ENCODE peak calls at places on chromosomes 6 and 20, in six cellular contexts. One of them, this sample, is unnamed.

GRCh38 chr6:70955441-70956190 is 1.2 kb downstream of the B3GAT2 start:
- DNase-seq in PC-9: peak; percentile 79
- DNase-seq in fibroblast of lung: peak; percentile 66
- DNase-seq in endothelial cell of umbilical vein: peak; percentile 65
- DNase-seq in astrocyte: peak; percentile 49
- DNase-seq in H1: peak; percentile 99
- DNase-seq in this sample: peak; percentile 66

GRCh38 chr6:157761331-157761921 is 61.6 kb upstream of the SNX9 start:
- DNase-seq in PC-9: no peak
- DNase-seq in fibroblast of lung: peak; percentile 83
- DNase-seq in endothelial cell of umbilical vein: no peak
- DNase-seq in astrocyte: peak; percentile 89
- DNase-seq in H1: no peak
- DNase-seq in this sample: peak; percentile 69

GRCh38 chr20:19265646-19266374 is 53.4 kb downstream of the SLC24A3 start:
- DNase-seq in PC-9: no peak
- DNase-seq in fibroblast of lung: no peak
- DNase-seq in endothelial cell of umbilical vein: no peak
- DNase-seq in astrocyte: no peak
- DNase-seq in H1: peak; percentile 81
- DNase-seq in this sample: no peak

GRCh38 chr6:53986165-53986720 is 125.0 kb upstream of the MLIP start:
- DNase-seq in PC-9: peak; percentile 43
- DNase-seq in fibroblast of lung: peak; percentile 80
- DNase-seq in endothelial cell of umbilical vein: peak; percentile 75
- DNase-seq in astrocyte: peak; percentile 50
- DNase-seq in H1: no peak
- DNase-seq in this sample: peak; percentile 39

GRCh38 chr6:15615837-15616236 is 47.0 kb downstream of the DTNBP1 start:
- DNase-seq in PC-9: no peak
- DNase-seq in fibroblast of lung: no peak
- DNase-seq in endothelial cell of umbilical vein: no peak
- DNase-seq in astrocyte: no peak
- DNase-seq in H1: no peak
- DNase-seq in this sample: no peak

GRCh38 chr6:113696960-113697359 is 160.2 kb upstream of the MARCKS start:
- DNase-seq in PC-9: no peak
- DNase-seq in fibroblast of lung: no peak
- DNase-seq in endothelial cell of umbilical vein: no peak
- DNase-seq in astrocyte: no peak
- DNase-seq in H1: no peak
- DNase-seq in this sample: peak; percentile 37

GRCh38 chr20:37090357-37090871 is 5.4 kb downstream of the RBL1 start:
- DNase-seq in PC-9: no peak
- DNase-seq in fibroblast of lung: no peak
- DNase-seq in endothelial cell of umbilical vein: no peak
- DNase-seq in astrocyte: no peak
- DNase-seq in H1: no peak
- DNase-seq in this sample: no peak

GRCh38 chr6:48087448-48087847 is 23.5 kb downstream of the PTCHD4 start:
- DNase-seq in PC-9: no peak
- DNase-seq in fibroblast of lung: peak; percentile 74
- DNase-seq in endothelial cell of umbilical vein: peak; percentile 56
- DNase-seq in astrocyte: no peak
- DNase-seq in H1: no peak
- DNase-seq in this sample: no peak

GRCh38 chr6:14861491-14861943 is 384.4 kb upstream of the JARID2 start:
- DNase-seq in PC-9: no peak
- DNase-seq in fibroblast of lung: no peak
- DNase-seq in endothelial cell of umbilical vein: no peak
- DNase-seq in astrocyte: no peak
- DNase-seq in H1: peak; percentile 62
- DNase-seq in this sample: no peak

GRCh38 chr6:166515072-166515810 is 71.2 kb downstream of the RAMACL start:
- DNase-seq in PC-9: peak; percentile 45
- DNase-seq in fibroblast of lung: peak; percentile 82
- DNase-seq in endothelial cell of umbilical vein: peak; percentile 56
- DNase-seq in astrocyte: peak; percentile 77
- DNase-seq in H1: no peak
- DNase-seq in this sample: peak; percentile 80

GRCh38 chr20:64160118-64160517 is 4.1 kb upstream of the MYT1 start:
- DNase-seq in PC-9: no peak
- DNase-seq in fibroblast of lung: no peak
- DNase-seq in endothelial cell of umbilical vein: no peak
- DNase-seq in astrocyte: no peak
- DNase-seq in H1: no peak
- DNase-seq in this sample: no peak

GRCh38 chr6:13814938-13815575 is 700 bp upstream of the MCUR1 start:
- DNase-seq in PC-9: no peak
- DNase-seq in fibroblast of lung: peak; percentile 11
- DNase-seq in endothelial cell of umbilical vein: peak; percentile 27
- DNase-seq in astrocyte: no peak
- DNase-seq in H1: no peak
- DNase-seq in this sample: peak; percentile 26

GRCh38 chr6:12138377-12138776 is 126.3 kb downstream of the HIVEP1 start:
- DNase-seq in PC-9: no peak
- DNase-seq in fibroblast of lung: no peak
- DNase-seq in endothelial cell of umbilical vein: no peak
- DNase-seq in astrocyte: no peak
- DNase-seq in H1: no peak
- DNase-seq in this sample: no peak

GRCh38 chr6:25041676-25042598 is 106.2 kb upstream of the RIPOR2 start:
- DNase-seq in PC-9: no peak
- DNase-seq in fibroblast of lung: no peak
- DNase-seq in endothelial cell of umbilical vein: no peak
- DNase-seq in astrocyte: no peak
- DNase-seq in H1: no peak
- DNase-seq in this sample: no peak

GRCh38 chr20:36491901-36492617 is 49.3 kb upstream of the MYL9 start:
- DNase-seq in PC-9: no peak
- DNase-seq in fibroblast of lung: no peak
- DNase-seq in endothelial cell of umbilical vein: peak; percentile 39
- DNase-seq in astrocyte: no peak
- DNase-seq in H1: no peak
- DNase-seq in this sample: peak; percentile 75

GRCh38 chr6:80771941-80772340 is 665.5 kb downstream of the BCKDHB start:
- DNase-seq in PC-9: peak; percentile 1
- DNase-seq in fibroblast of lung: peak; percentile 51
- DNase-seq in endothelial cell of umbilical vein: peak; percentile 18
- DNase-seq in astrocyte: peak; percentile 39
- DNase-seq in H1: peak; percentile 46
- DNase-seq in this sample: peak; percentile 24

GRCh38 chr6:51541847-51542246 is 545.6 kb downstream of the PKHD1 start:
- DNase-seq in PC-9: no peak
- DNase-seq in fibroblast of lung: no peak
- DNase-seq in endothelial cell of umbilical vein: no peak
- DNase-seq in astrocyte: no peak
- DNase-seq in H1: no peak
- DNase-seq in this sample: peak; percentile 14

GRCh38 chr6:129184324-129184723 is 301.4 kb downstream of the LAMA2 start:
- DNase-seq in PC-9: no peak
- DNase-seq in fibroblast of lung: no peak
- DNase-seq in endothelial cell of umbilical vein: no peak
- DNase-seq in astrocyte: no peak
- DNase-seq in H1: no peak
- DNase-seq in this sample: no peak

GRCh38 chr20:57738484-57738883 is 28.7 kb upstream of the PMEPA1 start:
- DNase-seq in PC-9: no peak
- DNase-seq in fibroblast of lung: no peak
- DNase-seq in endothelial cell of umbilical vein: no peak
- DNase-seq in astrocyte: no peak
- DNase-seq in H1: no peak
- DNase-seq in this sample: peak; percentile 8

GRCh38 chr20:46229478-46229877 is 78.8 kb downstream of the CDH22 start:
- DNase-seq in PC-9: no peak
- DNase-seq in fibroblast of lung: no peak
- DNase-seq in endothelial cell of umbilical vein: no peak
- DNase-seq in astrocyte: no peak
- DNase-seq in H1: no peak
- DNase-seq in this sample: no peak

GRCh38 chr6:135953800-135954199 is 102.3 kb downstream of the PDE7B start:
- DNase-seq in PC-9: no peak
- DNase-seq in fibroblast of lung: no peak
- DNase-seq in endothelial cell of umbilical vein: no peak
- DNase-seq in astrocyte: no peak
- DNase-seq in H1: no peak
- DNase-seq in this sample: no peak

GRCh38 chr6:167492096-167492449 is 167.2 kb downstream of the TTLL2 start:
- DNase-seq in PC-9: no peak
- DNase-seq in fibroblast of lung: no peak
- DNase-seq in endothelial cell of umbilical vein: no peak
- DNase-seq in astrocyte: no peak
- DNase-seq in H1: no peak
- DNase-seq in this sample: no peak

GRCh38 chr6:17281100-17281496 is at the start of gene RBM24:
- DNase-seq in PC-9: peak; percentile 43
- DNase-seq in fibroblast of lung: peak; percentile 82
- DNase-seq in endothelial cell of umbilical vein: peak; percentile 57
- DNase-seq in astrocyte: peak; percentile 69
- DNase-seq in H1: peak; percentile 82
- DNase-seq in this sample: peak; percentile 44

GRCh38 chr20:55158446-55158845 is 683.1 kb downstream of the DOK5 start:
- DNase-seq in PC-9: no peak
- DNase-seq in fibroblast of lung: no peak
- DNase-seq in endothelial cell of umbilical vein: no peak
- DNase-seq in astrocyte: peak; percentile 59
- DNase-seq in H1: no peak
- DNase-seq in this sample: no peak

GRCh38 chr20:62219992-62220665 is at the start of gene HRH3:
- DNase-seq in PC-9: peak; percentile 50
- DNase-seq in fibroblast of lung: no peak
- DNase-seq in endothelial cell of umbilical vein: no peak
- DNase-seq in astrocyte: no peak
- DNase-seq in H1: peak; percentile 80
- DNase-seq in this sample: no peak

GRCh38 chr6:25456249-25456648 is 177.1 kb downstream of the CARMIL1 start:
- DNase-seq in PC-9: no peak
- DNase-seq in fibroblast of lung: no peak
- DNase-seq in endothelial cell of umbilical vein: no peak
- DNase-seq in astrocyte: no peak
- DNase-seq in H1: no peak
- DNase-seq in this sample: no peak

DNA sequence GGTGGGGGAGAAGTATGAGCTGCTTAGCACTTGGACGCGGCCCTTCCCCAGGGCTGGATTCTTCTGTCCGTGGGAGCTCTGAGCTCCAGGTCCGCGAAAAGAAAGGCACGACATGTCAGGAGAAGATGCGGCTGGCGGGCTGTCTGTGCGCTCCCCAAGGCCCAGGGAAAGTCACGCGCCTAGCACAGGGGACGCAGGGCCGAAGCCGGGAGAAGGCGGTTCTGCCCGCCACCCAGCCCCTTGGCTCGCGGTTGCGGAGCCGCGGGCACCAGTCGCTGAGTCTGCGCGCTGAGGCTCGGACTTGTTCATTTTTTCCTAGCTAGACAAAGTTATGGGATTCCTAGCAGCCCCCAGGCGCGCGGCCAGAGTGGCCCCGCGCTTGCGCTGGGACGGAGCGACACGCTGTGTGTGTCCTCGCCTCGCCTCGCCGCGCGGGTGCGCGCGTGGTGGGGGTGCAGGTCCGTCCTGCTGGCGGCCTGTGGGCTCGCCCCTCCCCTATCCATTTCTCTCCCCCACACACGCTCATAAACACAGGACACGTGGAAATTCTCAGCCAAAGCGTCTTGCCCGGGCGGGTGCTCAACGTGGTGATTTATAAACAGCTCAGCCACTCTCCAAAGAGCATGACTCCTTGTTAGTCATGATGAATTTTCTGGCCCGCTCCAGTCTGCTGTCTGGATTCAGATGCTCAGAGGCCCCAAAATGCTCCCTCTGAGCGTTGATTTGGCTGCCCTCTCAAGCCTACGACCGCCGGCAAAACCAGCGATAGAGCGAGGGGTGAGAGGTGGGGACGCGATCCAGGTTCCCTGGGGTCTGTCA is 1.9 kb upstream of the POU3F2 start:
- DNase-seq in PC-9: no peak
- DNase-seq in fibroblast of lung: peak; percentile 60
- DNase-seq in endothelial cell of umbilical vein: no peak
- DNase-seq in astrocyte: peak; percentile 92
- DNase-seq in H1: no peak
- DNase-seq in this sample: peak; percentile 76
- TF ChIP-seq EZH2 in PC-9: no peak
- TF ChIP-seq EZH2 in fibroblast of lung: peak; percentile 97
- TF ChIP-seq EZH2 in endothelial cell of umbilical vein: peak; percentile 87
- TF ChIP-seq EZH2 in astrocyte: no peak
- TF ChIP-seq EZH2 in H1: peak; percentile 98
- TF ChIP-seq EZH2 in this sample: peak; percentile 87

DNA sequence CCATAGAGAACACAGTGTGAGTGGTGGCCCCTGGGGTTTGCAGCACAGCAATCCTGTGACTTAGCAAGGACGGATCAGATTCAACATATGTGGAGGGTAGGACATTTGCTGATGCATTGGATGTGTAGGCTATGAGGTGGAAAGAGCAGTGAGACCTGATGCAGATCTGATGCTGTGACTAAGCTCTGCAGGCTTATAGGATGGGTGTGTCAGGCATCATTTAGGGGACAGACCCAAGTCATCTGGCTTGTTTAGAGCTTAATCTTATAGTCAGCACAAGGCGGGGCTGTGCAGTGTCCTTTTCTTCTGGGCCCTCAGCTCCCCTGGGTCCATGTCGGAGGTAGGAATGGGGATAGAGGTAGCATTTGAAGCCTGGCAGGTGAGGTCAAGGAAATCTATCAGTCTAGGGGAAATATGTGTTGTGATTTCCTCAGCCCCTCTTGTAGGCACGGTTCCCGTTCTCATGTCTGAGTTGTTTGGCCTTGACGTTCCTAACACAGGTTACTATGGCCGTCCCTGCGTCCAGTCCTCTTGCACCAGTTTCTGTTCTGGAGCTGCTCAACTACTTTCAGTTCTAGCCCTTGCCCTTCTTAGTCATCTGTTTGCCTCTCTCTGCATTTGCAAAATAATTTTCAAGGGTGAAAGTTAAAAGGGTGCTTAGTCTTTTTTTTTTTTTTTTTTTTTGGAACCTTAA is 15.6 kb upstream of the MAPRE1 start:
- DNase-seq in PC-9: no peak
- DNase-seq in fibroblast of lung: no peak
- DNase-seq in endothelial cell of umbilical vein: no peak
- DNase-seq in astrocyte: no peak
- DNase-seq in H1: no peak
- DNase-seq in this sample: no peak
- H3K9me3 ChIP-seq in PC-9: no peaks in the 10 kb centered on the region
- H3K9me3 ChIP-seq in fibroblast of lung: no peaks in the 10 kb centered on the region
- H3K9me3 ChIP-seq in endothelial cell of umbilical vein: no peaks in the 10 kb centered on the region
- H3K9me3 ChIP-seq in astrocyte: no peaks in the 10 kb centered on the region
- H3K9me3 ChIP-seq in H1: no peaks in the 10 kb centered on the region
- H3K9me3 ChIP-seq in this sample: no peaks in the 10 kb centered on the region

DNA sequence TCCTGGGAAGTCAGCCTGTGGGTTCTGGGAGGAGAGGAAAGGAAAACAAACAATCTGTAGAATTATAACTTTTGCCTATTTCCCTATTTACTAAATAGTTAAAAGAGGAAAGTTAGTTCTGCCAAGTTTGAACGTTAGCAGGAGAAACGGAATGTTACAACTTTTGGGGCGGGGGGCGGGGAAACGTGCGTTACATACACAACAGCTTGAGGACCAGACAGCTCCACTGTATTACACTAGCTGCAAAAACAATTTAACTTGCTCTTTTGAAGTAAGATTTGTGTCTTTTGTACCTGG is 501 bp upstream of the PRDM1 start:
- DNase-seq in PC-9: no peak
- DNase-seq in fibroblast of lung: peak; percentile 53
- DNase-seq in endothelial cell of umbilical vein: peak; percentile 4
- DNase-seq in astrocyte: no peak
- DNase-seq in H1: no peak
- DNase-seq in this sample: no peak
- TF ChIP-seq EZH2 in PC-9: no peak
- TF ChIP-seq EZH2 in fibroblast of lung: no peak
- TF ChIP-seq EZH2 in endothelial cell of umbilical vein: no peak
- TF ChIP-seq EZH2 in astrocyte: no peak
- TF ChIP-seq EZH2 in H1: no peak
- TF ChIP-seq EZH2 in this sample: no peak

GRCh38 chr6:148548065-148548748 is 198.6 kb upstream of the UST start:
- DNase-seq in PC-9: no peak
- DNase-seq in fibroblast of lung: peak; percentile 86
- DNase-seq in endothelial cell of umbilical vein: no peak
- DNase-seq in astrocyte: no peak
- DNase-seq in H1: no peak
- DNase-seq in this sample: no peak
- H3K9me3 ChIP-seq in PC-9: peaks cover under 1% of the 10 kb centered on the region
- H3K9me3 ChIP-seq in fibroblast of lung: no peaks in the 10 kb centered on the region
- H3K9me3 ChIP-seq in endothelial cell of umbilical vein: no peaks in the 10 kb centered on the region
- H3K9me3 ChIP-seq in astrocyte: no peaks in the 10 kb centered on the region
- H3K9me3 ChIP-seq in H1: no peaks in the 10 kb centered on the region
- H3K9me3 ChIP-seq in this sample: no peaks in the 10 kb centered on the region

This sample was measured in mammary epithelial cell.